ENCODE peak calls at places on chromosome 14, in seven cellular contexts. U, S, A, Z, R, D and H are unnamed samples.

GRCh38 chr14:32940066-32940651 is 1.5 kb downstream of the NPAS3 start:
- DNase-seq in U (no peak), S (no peak), A (no peak), Z (no peak), R (peak; percentile 70), D (no peak), H (no peak)

GRCh38 chr14:76280221-76280620 is 95.7 kb upstream of the ESRRB start:
- DNase-seq in U (no peak), S (no peak), A (no peak), Z (no peak), R (no peak), D (peak; percentile 1), H (no peak)

GRCh38 chr14:82075566-82075965 is 541.9 kb upstream of the SEL1L start:
- DNase-seq in U (no peak), S (peak; percentile 49), A (no peak), Z (no peak), R (no peak), D (no peak), H (no peak)

GRCh38 chr14:70808023-70808401 is 1.3 kb downstream of the MAP3K9 start:
- DNase-seq in U (peak; percentile 58), S (no peak), A (peak; percentile 68), Z (peak; percentile 33), R (no peak), D (no peak), H (no peak)

GRCh38 chr14:103129301-103130016 is 6.2 kb downstream of the TNFAIP2 start:
- DNase-seq in U (no peak), S (no peak), A (no peak), Z (no peak), R (no peak), D (no peak), H (no peak)

GRCh38 chr14:99271951-99272668 is at the start of gene BCL11B:
- DNase-seq in U (peak; percentile 88), S (peak; percentile 90), A (peak; percentile 86), Z (no peak), R (peak; percentile 41), D (no peak), H (peak; percentile 59)

GRCh38 chr14:79661762-79662161 is 549.5 kb downstream of the DIO2 start:
- DNase-seq in U (no peak), S (no peak), A (no peak), Z (no peak), R (no peak), D (no peak), H (no peak)

GRCh38 chr14:56686416-56686815 is 106.8 kb downstream of the TMEM260 start:
- DNase-seq in U (no peak), S (no peak), A (no peak), Z (no peak), R (peak; percentile 3), D (no peak), H (no peak)

GRCh38 chr14:95901014-95901413 is 24.4 kb downstream of the TUNAR start:
- DNase-seq in U (no peak), S (no peak), A (no peak), Z (no peak), R (no peak), D (no peak), H (no peak)

GRCh38 chr14:80955434-80955939 is at the start of gene TSHR:
- DNase-seq in U (no peak), S (no peak), A (peak; percentile 7), Z (no peak), R (no peak), D (no peak), H (no peak)

GRCh38 chr14:37145395-37145794 is 27.0 kb downstream of the SLC25A21 start:
- DNase-seq in U (no peak), S (peak; percentile 44), A (no peak), Z (no peak), R (no peak), D (no peak), H (no peak)

GRCh38 chr14:22614240-22614799 is 16.2 kb downstream of the ABHD4 start:
- DNase-seq in U (no peak), S (no peak), A (peak; percentile 81), Z (no peak), R (no peak), D (no peak), H (no peak)

GRCh38 chr14:70330596-70330995 is 28.9 kb downstream of the COX16 start:
- DNase-seq in U (no peak), S (no peak), A (no peak), Z (no peak), R (no peak), D (no peak), H (no peak)

GRCh38 chr14:74459289-74459946 is 33.4 kb upstream of the SYNDIG1L start:
- DNase-seq in U (peak; percentile 34), S (peak; percentile 46), A (peak; percentile 51), Z (peak; percentile 43), R (no peak), D (peak; percentile 57), H (peak; percentile 40)

GRCh38 chr14:67151082-67151666 is 38.1 kb upstream of the GARIN2 start:
- DNase-seq in U (no peak), S (no peak), A (no peak), Z (no peak), R (peak; percentile 54), D (no peak), H (no peak)

GRCh38 chr14:63770187-63770807 is 42.4 kb upstream of the SGPP1 start:
- DNase-seq in U (peak; percentile 51), S (peak; percentile 55), A (no peak), Z (no peak), R (peak; percentile 54), D (no peak), H (no peak)

GRCh38 chr14:59343585-59343984 is 121.6 kb downstream of the GPR135 start:
- DNase-seq in U (no peak), S (no peak), A (no peak), Z (no peak), R (no peak), D (no peak), H (no peak)

GRCh38 chr14:68734231-68734732 is 58.6 kb downstream of the ZFP36L1 start:
- DNase-seq in U (peak; percentile 36), S (no peak), A (no peak), Z (peak; percentile 42), R (no peak), D (no peak), H (peak; percentile 38)

GRCh38 chr14:94761348-94761998 is 8.4 kb downstream of the GSC start:
- DNase-seq in U (no peak), S (no peak), A (no peak), Z (no peak), R (no peak), D (no peak), H (no peak)

GRCh38 chr14:81710232-81710845 is 176.7 kb upstream of the SEL1L start:
- DNase-seq in U (no peak), S (peak; percentile 66), A (peak; percentile 7), Z (no peak), R (peak; percentile 57), D (no peak), H (no peak)

GRCh38 chr14:89093083-89093482 is 268.6 kb downstream of the TTC8 start:
- DNase-seq in U (no peak), S (no peak), A (no peak), Z (no peak), R (no peak), D (no peak), H (no peak)

GRCh38 chr14:40847496-40847895 is 759.2 kb upstream of the LRFN5 start:
- DNase-seq in U (no peak), S (no peak), A (no peak), Z (no peak), R (no peak), D (no peak), H (no peak)

GRCh38 chr14:68675233-68675577 is 117.7 kb downstream of the ZFP36L1 start:
- DNase-seq in U (no peak), S (no peak), A (no peak), Z (no peak), R (no peak), D (no peak), H (no peak)

GRCh38 chr14:32458720-32459119 is 129.6 kb downstream of the AKAP6 start:
- DNase-seq in U (no peak), S (no peak), A (no peak), Z (no peak), R (no peak), D (no peak), H (no peak)

GRCh38 chr14:61125314-61126082 is 144.5 kb downstream of the SLC38A6 start:
- DNase-seq in U (no peak), S (no peak), A (no peak), Z (no peak), R (no peak), D (no peak), H (no peak)